ENCODE peak calls at places on chromosomes 16 and 17, in five cellular contexts. V is activated B cell treated with CpG ODN at 0.5 μM for 24 hours, Q is AG10803, U is AG04450, O is mucosa of descending colon. J is an unnamed sample.

GRCh38 chr17:65554568-65555223 is 6.8 kb downstream of the AXIN2 start:
- DNase-seq in V (no peak), Q (peak), U (no peak), O (no peak), J (no peak)

GRCh38 chr17:13851889-13852288 is 217.4 kb upstream of the COX10 start:
- DNase-seq in V (no peak), Q (no peak), U (no peak), O (no peak), J (no peak)

GRCh38 chr16:85988723-85989313 is 89.9 kb downstream of the IRF8 start:
- DNase-seq in V (peak), Q (no peak), U (no peak), O (no peak), J (peak)

GRCh38 chr17:48391460-48391859 is 38.6 kb downstream of the SKAP1 start:
- DNase-seq in V (no peak), Q (peak), U (no peak), O (no peak), J (no peak)

GRCh38 chr17:58200024-58200633 is 7.6 kb downstream of the EPX start:
- DNase-seq in V (peak), Q (peak), U (no peak), O (no peak), J (peak)

GRCh38 chr17:38608648-38609047 is 2.9 kb upstream of the SRCIN1 start:
- DNase-seq in V (no peak), Q (no peak), U (no peak), O (peak), J (no peak)

GRCh38 chr17:7853693-7854043 is 1.2 kb upstream of the TMEM88 start:
- DNase-seq in V (no peak), Q (no peak), U (no peak), O (peak), J (no peak)

GRCh38 chr16:50932348-50932916 is 190.5 kb downstream of the CYLD start:
- DNase-seq in V (no peak), Q (no peak), U (no peak), O (no peak), J (no peak)

GRCh38 chr17:57211543-57211942 is 44.8 kb upstream of the MSI2 start:
- DNase-seq in V (no peak), Q (no peak), U (no peak), O (no peak), J (no peak)

GRCh38 chr17:18368948-18369347 is 5.6 kb upstream of the SHMT1 start:
- DNase-seq in V (no peak), Q (no peak), U (no peak), O (no peak), J (no peak)

GRCh38 chr16:68885321-68885720 is 42.0 kb downstream of the TANGO6 start:
- DNase-seq in V (no peak), Q (no peak), U (no peak), O (no peak), J (no peak)

GRCh38 chr17:55219484-55219883 is 45.3 kb upstream of the HLF start:
- DNase-seq in V (no peak), Q (no peak), U (no peak), O (no peak), J (no peak)

DNA sequence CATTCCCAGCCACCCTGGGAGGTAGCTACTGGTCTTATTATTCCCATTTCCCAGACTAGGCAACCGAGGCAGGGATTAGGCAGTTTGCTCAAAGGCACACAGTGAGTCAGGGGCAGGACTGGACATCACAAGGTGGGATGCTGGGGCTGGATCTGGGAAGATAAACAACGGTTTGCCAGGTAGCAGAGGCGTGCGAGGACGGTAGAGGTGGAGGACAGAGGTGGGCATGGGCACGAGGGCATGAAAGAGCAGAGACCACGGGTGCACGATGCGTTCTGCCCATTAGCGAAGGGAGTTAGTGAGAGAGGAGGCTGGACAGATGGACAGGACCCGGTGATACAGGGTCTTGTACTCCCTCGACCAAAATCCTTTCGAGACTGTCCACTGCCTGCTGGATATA is 148.0 kb downstream of the SDK2 start:
- DNase-seq in V (no peak), Q (no peak), U (no peak), O (no peak), J (no peak)
- TF ChIP-seq CTCF in V (no peak), Q (no peak), U (no peak), O (no peak), J (no peak)

GRCh38 chr16:61936522-61936921 is 99.7 kb downstream of the CDH8 start:
- DNase-seq in V (no peak), Q (no peak), U (no peak), O (no peak), J (no peak)
- TF ChIP-seq CTCF in V (no peak), Q (peak), U (no peak), O (no peak), J (no peak)

GRCh38 chr17:63621684-63622570 is at the start of gene MAP3K3:
- DNase-seq in V (peak), Q (peak), U (peak), O (peak), J (peak)
- TF ChIP-seq CTCF in V (no peak), Q (peak), U (peak), O (peak), J (no peak)

GRCh38 chr16:46690281-46691178 is 1.1 kb downstream of the ORC6 start:
- DNase-seq in V (no peak), Q (peak), U (no peak), O (peak), J (no peak)

GRCh38 chr16:46691720-46692119 is 2.3 kb downstream of the ORC6 start:
- DNase-seq in V (no peak), Q (peak), U (no peak), O (no peak), J (no peak)

GRCh38 chr16:46688657-46689491 is at the start of gene VPS35:
- DNase-seq in V (peak), Q (peak), U (peak), O (peak), J (peak)

GRCh38 chr16:46688101-46688656 is 799 bp downstream of the VPS35 start:
- DNase-seq in V (no peak), Q (no peak), U (no peak), O (peak), J (no peak)

GRCh38 chr16:46689492-46690280 is at the start of gene ORC6:
- DNase-seq in V (peak), Q (peak), U (peak), O (peak), J (peak)
- TF ChIP-seq CTCF in V (no peak), Q (peak), U (peak), O (no peak), J (peak)

GRCh38 chr16:82061861-82062525 is 26.9 kb downstream of the HSD17B2 start:
- DNase-seq in V (no peak), Q (peak), U (no peak), O (no peak), J (peak)
- TF ChIP-seq CTCF in V (no peak), Q (peak), U (peak), O (peak), J (peak)

DNA sequence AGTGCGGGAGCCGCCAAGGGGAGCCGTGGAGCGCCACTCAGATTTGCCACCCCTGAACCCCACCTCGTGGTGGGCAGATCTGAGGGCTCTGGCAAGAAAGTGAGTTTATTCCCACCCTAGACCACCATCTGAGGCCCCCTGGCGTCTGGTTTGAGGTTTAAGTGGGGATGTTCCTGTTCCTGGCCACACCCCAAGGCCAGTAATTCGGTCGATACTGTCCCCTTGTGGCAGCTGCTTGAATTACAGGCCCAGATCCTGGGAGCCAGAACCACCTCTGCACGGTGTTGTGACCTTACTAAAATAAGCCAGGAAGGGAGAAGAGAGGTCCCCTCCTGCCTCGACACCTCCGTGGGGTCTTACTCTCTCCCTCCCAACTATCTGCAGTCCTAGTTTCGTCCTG is 3.3 kb upstream of the LAT start:
- DNase-seq in V (no peak), Q (no peak), U (no peak), O (no peak), J (peak)
- TF ChIP-seq CTCF in V (no peak), Q (peak), U (peak), O (no peak), J (peak)

GRCh38 chr16:25177512-25177830 is 39.3 kb upstream of the AQP8 start:
- DNase-seq in V (no peak), Q (no peak), U (no peak), O (no peak), J (no peak)

GRCh38 chr16:25172831-25173230 is 43.9 kb upstream of the AQP8 start:
- DNase-seq in V (no peak), Q (no peak), U (no peak), O (no peak), J (no peak)

GRCh38 chr16:25177831-25178688 is 38.7 kb upstream of the AQP8 start:
- DNase-seq in V (no peak), Q (no peak), U (no peak), O (peak), J (no peak)

GRCh38 chr16:25174285-25174684 is 42.5 kb upstream of the AQP8 start:
- DNase-seq in V (no peak), Q (no peak), U (no peak), O (no peak), J (no peak)

DNA sequence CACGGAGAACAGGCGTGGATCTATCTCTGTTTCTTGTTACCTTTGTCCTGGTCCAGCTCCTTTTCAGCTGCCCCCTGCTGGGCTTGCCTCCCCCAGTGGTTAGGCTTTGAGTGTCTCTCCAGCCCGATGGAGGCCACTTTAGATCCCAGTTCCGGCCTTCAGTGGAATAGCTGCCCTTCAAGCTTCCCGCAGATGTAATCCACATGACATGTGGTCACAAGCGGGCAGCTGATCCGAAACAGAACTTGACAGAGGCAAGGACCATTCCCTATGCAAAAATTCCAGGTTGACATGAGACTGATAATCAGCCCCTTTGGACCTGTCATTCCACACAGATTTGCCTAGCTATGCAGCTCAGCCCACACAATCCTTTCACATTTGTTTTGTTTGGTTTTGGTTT is 40.6 kb upstream of the AQP8 start:
- DNase-seq in V (no peak), Q (no peak), U (no peak), O (no peak), J (no peak)
- TF ChIP-seq CTCF in V (no peak), Q (no peak), U (no peak), O (no peak), J (no peak)

GRCh38 chr16:58652741-58653140 is 23.1 kb upstream of the CNOT1 start:
- DNase-seq in V (no peak), Q (no peak), U (no peak), O (no peak), J (no peak)
- TF ChIP-seq CTCF in V (no peak), Q (no peak), U (peak), O (no peak), J (no peak)

GRCh38 chr16:82530883-82531282 is 95.9 kb upstream of the CDH13 start:
- DNase-seq in V (no peak), Q (no peak), U (no peak), O (no peak), J (no peak)
- TF ChIP-seq CTCF in V (no peak), Q (no peak), U (no peak), O (no peak), J (no peak)

J was measured in GM20000.